ENCODE peak calls at places on chromosome 3, in five cellular contexts. O is fibroblast of mammary gland, B is C1 segment of cervical spinal cord, M is 8988T, Z is AG09309. C is an unnamed sample.

GRCh38 chr3:103752986-103753385 is 1318.2 kb downstream of the ZPLD1 start:
- DNase-seq in O (no peak), Z (no peak), B (no peak), M (no peak), C (no peak)

GRCh38 chr3:146065573-146066006 is 95.4 kb downstream of the PLOD2 start:
- DNase-seq in M (no peak), Z (peak; percentile 35), O (peak; percentile 83), B (no peak), C (no peak)

GRCh38 chr3:133237380-133237779 is 162.5 kb upstream of the BFSP2 start:
- DNase-seq in B (no peak), O (no peak), Z (no peak), M (no peak), C (no peak)

GRCh38 chr3:173690542-173690941 is 293.0 kb downstream of the NLGN1 start:
- DNase-seq in B (no peak), O (peak; percentile 17), Z (no peak), M (no peak), C (no peak)

GRCh38 chr3:134494539-134494938 is 8.7 kb downstream of the CEP63 start:
- DNase-seq in B (no peak), O (peak; percentile 38), M (no peak), Z (no peak), C (no peak)

GRCh38 chr3:138694287-138695007 is 85.9 kb downstream of the FAIM start:
- DNase-seq in M (no peak), B (no peak), O (peak; percentile 99), Z (peak; percentile 97), C (no peak)

GRCh38 chr3:197367081-197367780 is 68.8 kb upstream of the DLG1 start:
- DNase-seq in B (no peak), O (peak; percentile 39), Z (no peak), M (no peak), C (no peak)

GRCh38 chr3:119195911-119196310 is 22.5 kb downstream of the UPK1B start:
- DNase-seq in B (no peak), Z (no peak), M (no peak), O (no peak), C (no peak)

GRCh38 chr3:42733501-42734262 is 31.1 kb upstream of the HHATL start:
- DNase-seq in Z (no peak), O (no peak), M (no peak), B (peak; percentile 88), C (no peak)

GRCh38 chr3:19272296-19272695 is 124.0 kb downstream of the KCNH8 start:
- DNase-seq in M (no peak), B (no peak), Z (no peak), O (no peak), C (no peak)

C was measured in dorsolateral prefrontal cortex.